ENCODE peak calls at places on chromosomes 3 and 15, in six cellular contexts. One of them, this sample, is unnamed.

GRCh38 chr3:45207471-45207870 is 18.6 kb downstream of the TMEM158 start:
- DNase-seq in GM23338: no peak
- DNase-seq in OCI-LY7: no peak
- DNase-seq in pancreas: no peak
- DNase-seq in body of pancreas: no peak
- DNase-seq in psoas muscle: no peak
- DNase-seq in this sample: no peak

GRCh38 chr3:46878796-46879436 is 1.4 kb downstream of the PTH1R start:
- DNase-seq in psoas muscle: no peak
- DNase-seq in pancreas: no peak
- DNase-seq in body of pancreas: peak
- DNase-seq in GM23338: no peak
- DNase-seq in OCI-LY7: no peak
- DNase-seq in this sample: no peak

GRCh38 chr3:157618075-157618760 is 115.0 kb upstream of the VEPH1 start:
- DNase-seq in GM23338: peak
- DNase-seq in psoas muscle: no peak
- DNase-seq in OCI-LY7: peak
- DNase-seq in pancreas: peak
- DNase-seq in body of pancreas: peak
- DNase-seq in this sample: no peak

GRCh38 chr15:72783563-72784232 is at the start of gene ADPGK:
- DNase-seq in OCI-LY7: peak
- DNase-seq in psoas muscle: peak
- DNase-seq in GM23338: peak
- DNase-seq in pancreas: peak
- DNase-seq in body of pancreas: peak
- DNase-seq in this sample: peak

GRCh38 chr15:90957105-90957790 is 2.6 kb downstream of the RCCD1 start:
- DNase-seq in psoas muscle: no peak
- DNase-seq in pancreas: peak
- DNase-seq in OCI-LY7: no peak
- DNase-seq in GM23338: peak
- DNase-seq in body of pancreas: peak
- DNase-seq in this sample: no peak

GRCh38 chr3:74267583-74268184 is 346.8 kb downstream of the CNTN3 start:
- DNase-seq in body of pancreas: peak
- DNase-seq in psoas muscle: no peak
- DNase-seq in GM23338: peak
- DNase-seq in pancreas: no peak
- DNase-seq in OCI-LY7: peak
- DNase-seq in this sample: peak

GRCh38 chr15:71003314-71003713 is 110.7 kb downstream of the LRRC49 start:
- DNase-seq in pancreas: no peak
- DNase-seq in body of pancreas: no peak
- DNase-seq in GM23338: no peak
- DNase-seq in psoas muscle: no peak
- DNase-seq in OCI-LY7: no peak
- DNase-seq in this sample: no peak

GRCh38 chr3:74532446-74532845 is 82.0 kb downstream of the CNTN3 start:
- DNase-seq in GM23338: no peak
- DNase-seq in OCI-LY7: no peak
- DNase-seq in body of pancreas: no peak
- DNase-seq in psoas muscle: no peak
- DNase-seq in pancreas: no peak
- DNase-seq in this sample: no peak

GRCh38 chr15:62928996-62929350 is 113.6 kb upstream of the TPM1 start:
- DNase-seq in pancreas: no peak
- DNase-seq in OCI-LY7: no peak
- DNase-seq in psoas muscle: no peak
- DNase-seq in GM23338: no peak
- DNase-seq in body of pancreas: no peak
- DNase-seq in this sample: no peak

GRCh38 chr3:78765671-78766485 is 1001.9 kb downstream of the ROBO1 start:
- DNase-seq in GM23338: no peak
- DNase-seq in OCI-LY7: no peak
- DNase-seq in pancreas: no peak
- DNase-seq in psoas muscle: no peak
- DNase-seq in body of pancreas: no peak
- DNase-seq in this sample: no peak

GRCh38 chr3:56133423-56133822 is 334.8 kb downstream of the ERC2 start:
- DNase-seq in GM23338: no peak
- DNase-seq in body of pancreas: no peak
- DNase-seq in psoas muscle: no peak
- DNase-seq in OCI-LY7: no peak
- DNase-seq in pancreas: no peak
- DNase-seq in this sample: no peak

GRCh38 chr3:103991461-103992115 is 1375.1 kb upstream of the ALCAM start:
- DNase-seq in psoas muscle: no peak
- DNase-seq in GM23338: peak
- DNase-seq in pancreas: no peak
- DNase-seq in OCI-LY7: peak
- DNase-seq in body of pancreas: no peak
- DNase-seq in this sample: no peak

GRCh38 chr3:11734-12133 is 184.8 kb upstream of the CHL1 start:
- DNase-seq in psoas muscle: peak
- DNase-seq in OCI-LY7: no peak
- DNase-seq in body of pancreas: no peak
- DNase-seq in GM23338: peak
- DNase-seq in pancreas: peak
- DNase-seq in this sample: no peak

GRCh38 chr3:125055913-125056705 is at the start of gene HEG1:
- DNase-seq in psoas muscle: peak
- DNase-seq in pancreas: peak
- DNase-seq in GM23338: peak
- DNase-seq in OCI-LY7: peak
- DNase-seq in body of pancreas: peak
- DNase-seq in this sample: peak

GRCh38 chr3:171116802-171117395 is 90.4 kb upstream of the SLC2A2 start:
- DNase-seq in body of pancreas: no peak
- DNase-seq in GM23338: peak
- DNase-seq in pancreas: no peak
- DNase-seq in OCI-LY7: no peak
- DNase-seq in psoas muscle: no peak
- DNase-seq in this sample: no peak

GRCh38 chr3:124512881-124513609 is 217.2 kb upstream of the UMPS start:
- DNase-seq in psoas muscle: no peak
- DNase-seq in GM23338: peak
- DNase-seq in pancreas: no peak
- DNase-seq in body of pancreas: peak
- DNase-seq in OCI-LY7: no peak
- DNase-seq in this sample: no peak

GRCh38 chr15:36579792-36580431 is 486 bp downstream of the CDIN1 start:
- DNase-seq in psoas muscle: no peak
- DNase-seq in GM23338: no peak
- DNase-seq in body of pancreas: peak
- DNase-seq in OCI-LY7: peak
- DNase-seq in pancreas: peak
- DNase-seq in this sample: no peak

GRCh38 chr15:43517354-43518072 is at the start of gene MAP1A:
- DNase-seq in body of pancreas: no peak
- DNase-seq in pancreas: no peak
- DNase-seq in GM23338: peak
- DNase-seq in psoas muscle: peak
- DNase-seq in OCI-LY7: peak
- DNase-seq in this sample: no peak

GRCh38 chr15:74787251-74788041 is 5.6 kb downstream of the CSK start:
- DNase-seq in psoas muscle: peak
- DNase-seq in GM23338: peak
- DNase-seq in OCI-LY7: peak
- DNase-seq in body of pancreas: no peak
- DNase-seq in pancreas: no peak
- DNase-seq in this sample: peak

GRCh38 chr3:171383206-171384018 is 76.8 kb downstream of the TNIK start:
- DNase-seq in pancreas: no peak
- DNase-seq in OCI-LY7: no peak
- DNase-seq in psoas muscle: no peak
- DNase-seq in body of pancreas: no peak
- DNase-seq in GM23338: no peak
- DNase-seq in this sample: no peak

GRCh38 chr3:159796744-159797143 is 191.9 kb upstream of the IL12A start:
- DNase-seq in psoas muscle: no peak
- DNase-seq in pancreas: no peak
- DNase-seq in body of pancreas: no peak
- DNase-seq in OCI-LY7: no peak
- DNase-seq in GM23338: no peak
- DNase-seq in this sample: no peak

GRCh38 chr3:159798951-159799350 is 189.7 kb upstream of the IL12A start:
- DNase-seq in GM23338: no peak
- DNase-seq in OCI-LY7: no peak
- DNase-seq in psoas muscle: no peak
- DNase-seq in body of pancreas: no peak
- DNase-seq in pancreas: no peak
- DNase-seq in this sample: no peak

GRCh38 chr3:159795776-159796175 is 192.9 kb upstream of the IL12A start:
- DNase-seq in GM23338: no peak
- DNase-seq in pancreas: no peak
- DNase-seq in body of pancreas: no peak
- DNase-seq in OCI-LY7: no peak
- DNase-seq in psoas muscle: no peak
- DNase-seq in this sample: no peak

GRCh38 chr3:159796226-159796625 is 192.4 kb upstream of the IL12A start:
- DNase-seq in body of pancreas: no peak
- DNase-seq in OCI-LY7: no peak
- DNase-seq in psoas muscle: no peak
- DNase-seq in pancreas: no peak
- DNase-seq in GM23338: no peak
- DNase-seq in this sample: no peak

GRCh38 chr3:159797771-159798170 is 190.9 kb upstream of the IL12A start:
- DNase-seq in GM23338: no peak
- DNase-seq in body of pancreas: no peak
- DNase-seq in pancreas: no peak
- DNase-seq in psoas muscle: no peak
- DNase-seq in OCI-LY7: no peak
- DNase-seq in this sample: no peak
- H3K27ac ChIP-seq in GM23338: no peak
- H3K27ac ChIP-seq in body of pancreas: no peak
- H3K27ac ChIP-seq in pancreas: no peak
- H3K27ac ChIP-seq in psoas muscle: no peak
- H3K27ac ChIP-seq in OCI-LY7: no peak
- H3K27ac ChIP-seq in this sample: no peak

GRCh38 chr15:79433610-79434009 is 1.5 kb downstream of the MINAR1 start:
- DNase-seq in GM23338: peak
- DNase-seq in pancreas: no peak
- DNase-seq in OCI-LY7: no peak
- DNase-seq in body of pancreas: no peak
- DNase-seq in psoas muscle: no peak
- DNase-seq in this sample: no peak

GRCh38 chr15:79430901-79431635 is 1.1 kb upstream of the MINAR1 start:
- DNase-seq in GM23338: peak
- DNase-seq in OCI-LY7: no peak
- DNase-seq in pancreas: no peak
- DNase-seq in psoas muscle: no peak
- DNase-seq in body of pancreas: no peak
- DNase-seq in this sample: no peak

GRCh38 chr15:79431636-79432344 is at the start of gene MINAR1:
- DNase-seq in pancreas: peak
- DNase-seq in GM23338: peak
- DNase-seq in OCI-LY7: no peak
- DNase-seq in psoas muscle: no peak
- DNase-seq in body of pancreas: peak
- DNase-seq in this sample: no peak

GRCh38 chr15:79434361-79434760 is 2.2 kb downstream of the MINAR1 start:
- DNase-seq in psoas muscle: no peak
- DNase-seq in pancreas: no peak
- DNase-seq in body of pancreas: no peak
- DNase-seq in GM23338: no peak
- DNase-seq in OCI-LY7: no peak
- DNase-seq in this sample: no peak

DNA sequence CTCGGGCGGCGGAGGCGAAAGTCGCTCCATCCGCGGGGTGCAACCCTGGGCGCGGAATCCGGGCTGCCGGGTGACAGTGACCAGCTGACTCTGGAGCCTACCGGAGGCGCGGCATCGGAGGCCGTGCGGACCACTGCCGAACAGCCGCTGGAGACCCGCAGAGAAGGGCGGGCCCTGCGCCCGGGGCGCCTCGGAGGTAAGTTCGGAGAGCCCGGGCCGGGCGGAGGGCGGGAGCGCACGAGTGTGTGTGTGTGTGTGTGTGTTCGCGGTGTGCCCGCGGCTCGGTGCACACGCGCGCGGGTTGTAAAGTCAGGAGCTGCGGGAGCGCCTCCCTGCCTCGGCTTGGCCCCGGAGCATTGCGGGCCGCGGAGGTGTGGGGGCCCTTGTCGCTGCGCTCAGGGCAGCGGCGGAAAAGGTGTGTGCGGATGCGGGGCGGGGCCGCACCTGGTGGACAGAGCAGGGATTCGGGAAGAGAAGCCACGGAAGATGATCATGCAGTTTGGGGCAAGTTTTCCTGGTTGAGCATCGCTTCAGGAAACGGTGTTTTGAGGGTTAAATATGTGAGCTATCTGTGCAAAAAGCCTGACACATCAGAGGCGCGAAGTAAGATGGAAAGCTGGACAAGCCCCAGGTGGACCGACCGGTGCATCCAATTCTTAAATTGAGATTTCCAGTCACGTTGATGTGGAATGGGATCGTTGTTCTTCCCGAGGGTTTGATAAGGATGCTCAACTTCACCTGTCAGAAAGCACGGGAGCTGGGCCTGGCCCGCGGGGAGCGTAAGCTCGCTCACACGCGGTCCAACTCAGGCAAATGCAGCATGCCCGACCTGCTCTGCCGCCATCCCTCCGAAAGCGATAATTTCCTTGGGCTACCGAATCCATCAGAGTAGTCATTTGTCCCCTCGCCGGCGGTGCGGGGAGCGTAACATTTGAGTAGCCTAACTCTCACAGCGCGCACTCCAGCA is 492 bp downstream of the MINAR1 start:
- DNase-seq in GM23338: peak
- DNase-seq in psoas muscle: no peak
- DNase-seq in OCI-LY7: no peak
- DNase-seq in body of pancreas: peak
- DNase-seq in pancreas: no peak
- DNase-seq in this sample: no peak
- TF ChIP-seq CTCF in GM23338: no peak
- TF ChIP-seq CTCF in psoas muscle: no peak
- TF ChIP-seq CTCF in OCI-LY7: no peak
- TF ChIP-seq CTCF in body of pancreas: no peak
- TF ChIP-seq CTCF in pancreas: no peak
- TF ChIP-seq CTCF in this sample: no peak

GRCh38 chr15:39139431-39140059 is 441.3 kb upstream of the THBS1 start:
- DNase-seq in pancreas: no peak
- DNase-seq in psoas muscle: no peak
- DNase-seq in OCI-LY7: no peak
- DNase-seq in GM23338: no peak
- DNase-seq in body of pancreas: no peak
- DNase-seq in this sample: no peak
- H3K27ac ChIP-seq in pancreas: no peak
- H3K27ac ChIP-seq in psoas muscle: no peak
- H3K27ac ChIP-seq in OCI-LY7: no peak
- H3K27ac ChIP-seq in GM23338: no peak
- H3K27ac ChIP-seq in body of pancreas: no peak
- H3K27ac ChIP-seq in this sample: no peak

DNA sequence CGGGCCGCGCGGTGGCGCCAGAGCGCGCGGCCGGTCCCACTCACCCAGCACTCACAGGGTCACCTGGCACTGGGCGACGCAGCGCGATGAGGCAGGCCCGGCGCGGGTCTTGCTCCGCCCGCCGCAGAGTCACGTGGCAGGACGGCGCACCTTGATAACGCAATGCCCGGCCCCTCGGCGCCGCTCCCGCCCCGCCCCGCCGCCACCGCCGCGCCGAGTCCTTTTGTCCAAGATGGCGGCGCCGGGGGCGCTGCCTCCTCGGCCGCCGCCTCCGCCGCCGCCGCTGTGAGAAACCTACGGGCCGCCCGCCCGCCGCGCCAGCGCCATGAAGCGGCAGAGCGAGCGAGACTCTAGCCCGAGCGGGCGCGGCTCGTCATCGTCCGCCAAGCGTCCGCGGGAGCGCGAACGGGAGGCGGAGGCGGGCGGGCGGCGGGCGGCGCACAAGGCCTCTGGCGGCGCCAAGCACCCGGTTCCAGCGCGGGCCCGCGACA is at the start of gene RBM15B:
- DNase-seq in OCI-LY7: peak
- DNase-seq in psoas muscle: peak
- DNase-seq in pancreas: peak
- DNase-seq in body of pancreas: peak
- DNase-seq in GM23338: no peak
- DNase-seq in this sample: peak
- TF ChIP-seq CTCF in OCI-LY7: peak
- TF ChIP-seq CTCF in psoas muscle: peak
- TF ChIP-seq CTCF in pancreas: peak
- TF ChIP-seq CTCF in body of pancreas: peak
- TF ChIP-seq CTCF in GM23338: peak
- TF ChIP-seq CTCF in this sample: peak

This sample was measured in right lobe of liver.